ENCODE peak calls at places on chromosomes 7 and 10, in five cellular contexts. E, N, J, Q and T are unnamed samples.

GRCh38 chr10:100654835-100655759 is 90.3 kb upstream of the PAX2 start:
- DNase-seq in J (no peak), N (no peak), E (peak; percentile 77), Q (no peak), T (peak; percentile 74)

GRCh38 chr7:106187613-106188350 is 75.7 kb upstream of the SYPL1 start:
- DNase-seq in J (no peak), Q (no peak), N (peak; percentile 28), E (no peak), T (no peak)

GRCh38 chr7:55019329-55019690 is 493 bp downstream of the EGFR start:
- DNase-seq in Q (no peak), J (no peak), N (no peak), E (no peak), T (no peak)

GRCh38 chr10:130804778-130805634 is 506.5 kb downstream of the TCERG1L start:
- DNase-seq in Q (no peak), E (no peak), N (no peak), J (no peak), T (peak; percentile 7)

GRCh38 chr10:76119515-76119914 is 688.1 kb downstream of the LRMDA start:
- DNase-seq in N (no peak), Q (no peak), J (no peak), E (no peak), T (no peak)

GRCh38 chr10:63005246-63005645 is 127.9 kb upstream of the NRBF2 start:
- DNase-seq in Q (no peak), N (no peak), E (no peak), J (peak; percentile 9), T (no peak)

GRCh38 chr10:122504551-122504950 is 43.2 kb downstream of the HTRA1 start:
- DNase-seq in Q (no peak), J (no peak), N (no peak), E (no peak), T (peak; percentile 84)

GRCh38 chr7:129108583-129108982 is 35.9 kb upstream of the TSPAN33 start:
- DNase-seq in Q (no peak), J (no peak), N (no peak), E (no peak), T (no peak)

GRCh38 chr7:150357277-150357676 is 11.3 kb upstream of the REPIN1 start:
- DNase-seq in J (no peak), Q (no peak), N (no peak), E (no peak), T (no peak)

GRCh38 chr10:103732339-103732738 is 123.0 kb downstream of the SH3PXD2A start:
- DNase-seq in N (no peak), J (no peak), Q (no peak), E (no peak), T (no peak)

GRCh38 chr10:35523670-35524225 is 81.4 kb upstream of the GJD4 start:
- DNase-seq in N (no peak), E (no peak), J (no peak), Q (no peak), T (no peak)

GRCh38 chr10:13462551-13462950 is 66.3 kb downstream of the BEND7 start:
- DNase-seq in E (no peak), Q (no peak), N (no peak), J (no peak), T (no peak)

DNA sequence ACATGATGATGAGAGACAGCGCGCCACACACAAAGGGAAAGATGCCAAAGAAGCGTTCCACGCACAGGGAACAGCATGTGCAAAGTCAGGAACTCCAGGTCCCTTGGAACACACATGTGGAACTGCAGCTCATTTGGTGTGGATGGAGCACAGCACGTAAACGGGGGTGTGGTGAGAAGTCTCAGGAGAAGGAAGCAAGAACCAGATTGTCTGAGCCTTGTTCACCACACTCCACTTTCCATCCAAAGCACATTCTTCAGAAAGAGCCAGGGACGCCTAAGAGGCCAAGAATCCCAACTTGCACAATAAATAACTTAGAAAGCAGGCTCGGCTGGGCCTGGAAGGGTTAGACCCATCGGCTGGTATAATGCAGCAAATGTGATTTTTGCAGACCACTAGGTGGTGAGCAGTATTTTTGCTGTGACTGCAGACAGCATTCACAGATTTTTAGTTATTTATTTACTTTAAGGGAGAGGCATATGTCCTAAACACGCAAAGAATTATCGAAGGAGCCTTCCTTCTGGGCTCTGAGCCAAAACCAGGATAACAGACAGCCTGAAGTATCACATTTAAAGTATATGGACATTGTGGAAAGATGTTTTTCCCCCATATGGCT is 27.9 kb upstream of the ASCC1 start:
- DNase-seq in N (peak; percentile 82), J (no peak), Q (no peak), E (no peak), T (no peak)
- H2AFZ ChIP-seq in N (peak overlapping the region; percentile 44), J (no peak overlapping the region), Q (no peak overlapping the region), E (peak overlapping the region; percentile 38), T (no peak overlapping the region)

GRCh38 chr7:105050493-105050892 is 36.5 kb downstream of the KMT2E start:
- DNase-seq in J (no peak), Q (no peak), N (no peak), E (no peak), T (no peak)

GRCh38 chr7:105044449-105045081 is 30.6 kb downstream of the KMT2E start:
- DNase-seq in E (no peak), Q (no peak), N (peak; percentile 47), J (no peak), T (no peak)

GRCh38 chr7:105047932-105048331 is 33.9 kb downstream of the KMT2E start:
- DNase-seq in N (no peak), J (no peak), E (no peak), Q (no peak), T (no peak)

DNA sequence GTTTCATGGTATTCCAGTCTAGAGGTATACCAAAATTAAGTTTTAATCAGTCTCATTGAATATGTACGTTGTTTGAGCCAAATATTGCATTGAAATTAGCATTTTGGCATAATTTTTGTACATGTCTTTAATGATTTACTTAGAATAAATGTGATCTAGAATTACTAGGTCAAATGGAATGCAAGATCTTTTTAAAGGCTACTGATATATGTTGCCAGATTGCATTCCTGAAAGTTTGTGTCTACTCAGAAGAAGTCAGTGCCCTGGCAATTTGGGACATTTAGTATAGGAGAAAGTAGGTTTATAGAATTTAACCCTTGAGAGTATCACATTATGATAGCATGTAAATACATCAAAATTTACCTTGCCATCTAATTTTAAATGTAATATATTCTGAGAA is 32.4 kb downstream of the KMT2E start:
- DNase-seq in E (no peak), Q (no peak), J (no peak), N (no peak), T (no peak)
- TF ChIP-seq TAF1 in E (no peak), Q (no peak), J (no peak), N (no peak), T (no peak)

DNA sequence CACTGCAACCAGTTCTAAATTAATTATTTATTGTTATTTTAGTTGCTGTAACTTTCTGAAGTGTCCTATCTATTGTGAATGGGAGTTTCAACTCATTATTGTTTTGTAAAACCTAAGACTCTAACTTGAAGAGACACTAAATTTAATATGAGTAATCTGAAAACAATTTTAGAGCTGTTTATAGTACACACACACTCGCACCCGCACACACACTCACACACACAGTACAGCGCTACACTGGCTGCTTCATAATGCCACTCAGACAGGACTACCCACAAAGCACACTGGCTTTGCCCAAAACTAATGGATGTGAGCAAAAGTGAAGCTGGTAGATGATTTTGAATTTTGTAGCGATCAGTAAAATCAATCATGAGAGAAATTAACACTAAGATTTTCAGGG is 238.9 kb upstream of the ETV1 start:
- DNase-seq in N (no peak), J (no peak), E (no peak), Q (no peak), T (no peak)
- H3K4me2 ChIP-seq in N (no peak overlapping the region), J (no peak overlapping the region), E (no peak overlapping the region), Q (no peak overlapping the region), T (no peak overlapping the region)

DNA sequence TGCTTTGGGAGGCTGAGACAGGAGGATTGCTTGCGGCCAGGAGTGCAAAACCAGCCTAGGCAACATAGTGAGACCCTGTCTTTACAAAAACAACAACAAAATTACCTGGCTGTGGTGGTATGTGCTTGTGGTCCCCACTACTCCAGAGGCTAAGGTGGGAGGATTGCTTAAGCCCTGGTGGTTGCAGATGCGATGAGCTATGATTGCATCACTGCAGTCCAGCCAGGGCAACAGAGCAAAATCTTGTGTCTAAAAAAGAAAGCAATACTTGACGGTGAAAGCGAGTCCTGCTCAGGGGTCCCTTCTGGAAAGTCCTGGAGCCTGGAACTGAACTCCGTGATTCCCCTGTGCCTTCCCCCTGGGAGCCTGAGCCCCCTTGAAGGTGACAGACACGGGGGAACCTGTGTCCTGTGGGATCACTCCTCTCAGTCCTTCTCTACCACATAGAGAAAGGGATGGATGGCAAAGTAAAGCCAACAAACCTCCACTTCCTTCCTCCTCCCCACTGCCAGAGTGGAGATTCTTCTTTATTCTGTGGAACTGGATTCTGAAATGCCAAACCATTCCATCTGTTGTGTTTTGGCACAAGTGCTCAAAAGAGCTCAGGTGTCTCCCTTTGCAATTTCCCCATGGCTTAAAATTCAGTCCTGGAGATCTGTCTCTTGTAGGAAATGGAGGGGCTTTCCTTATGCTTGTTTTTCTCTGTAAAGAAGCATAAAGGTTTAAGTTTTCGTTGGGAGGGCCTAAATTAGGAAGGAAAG is 50.6 kb downstream of the KIAA1217 start:
- DNase-seq in N (no peak), J (no peak), Q (no peak), E (no peak), T (no peak)
- H2AFZ ChIP-seq in N (no peak overlapping the region), J (no peak overlapping the region), Q (no peak overlapping the region), E (no peak overlapping the region), T (no peak overlapping the region)

GRCh38 chr7:135879238-135879637 is 97.9 kb downstream of the MTPN start:
- DNase-seq in E (no peak), J (no peak), Q (no peak), N (no peak), T (no peak)

GRCh38 chr7:135878284-135878683 is 98.9 kb downstream of the MTPN start:
- DNase-seq in Q (no peak), E (no peak), J (no peak), N (no peak), T (no peak)

DNA sequence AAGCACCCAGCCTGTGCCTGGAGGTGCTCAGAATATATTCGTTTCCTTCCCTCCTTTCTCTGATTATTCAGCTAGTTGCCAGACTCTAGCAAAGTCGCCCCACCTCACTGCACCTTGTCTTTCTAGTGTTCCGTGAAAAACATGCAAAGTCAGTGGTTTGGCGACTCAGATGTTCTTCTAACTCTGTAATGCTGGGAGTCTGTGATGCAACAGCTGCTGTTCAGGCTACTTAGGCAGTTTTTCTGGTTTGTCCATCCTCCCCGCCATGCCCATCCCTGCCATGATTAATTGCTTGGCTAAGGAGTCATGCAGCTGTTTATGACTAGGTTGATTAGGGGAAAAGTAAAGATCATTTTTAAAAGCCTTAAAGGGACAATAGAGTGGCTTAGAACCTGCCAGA is 99.4 kb downstream of the MTPN start:
- DNase-seq in N (no peak), E (no peak), Q (no peak), J (peak; percentile 19), T (no peak)
- TF ChIP-seq TAF1 in N (no peak), E (no peak), Q (no peak), J (no peak), T (no peak)

DNA sequence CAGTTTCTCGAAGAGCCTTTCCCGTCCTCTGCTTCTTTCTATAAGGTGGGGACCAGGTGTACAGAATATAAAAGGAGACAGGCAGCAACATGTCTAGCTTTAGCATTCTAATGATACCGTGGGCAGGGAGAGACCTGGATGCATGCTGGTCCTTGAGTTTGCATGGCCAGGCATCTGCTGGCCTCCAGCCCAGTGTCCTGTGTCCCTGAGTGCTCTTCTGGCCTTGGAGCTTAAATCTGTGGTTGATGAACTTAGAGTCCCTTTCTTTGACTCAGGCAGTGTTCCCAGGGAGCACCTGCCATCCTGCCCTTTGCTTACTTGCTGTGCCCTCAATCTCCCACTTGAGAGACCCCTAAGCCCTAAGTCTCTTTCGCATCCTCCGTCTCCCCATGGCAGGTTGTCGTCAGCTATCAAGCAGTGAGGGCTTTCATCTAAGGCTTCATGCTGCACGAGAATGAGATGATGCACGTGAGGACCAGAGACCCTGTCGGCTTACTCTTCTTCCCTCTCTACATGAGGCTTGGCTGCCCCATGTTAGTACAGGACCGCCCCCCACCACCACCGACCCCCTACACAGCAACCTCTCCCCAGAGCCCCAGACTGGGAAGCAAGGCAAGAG is 313.4 kb upstream of the C7orf33 start:
- DNase-seq in J (no peak), N (no peak), E (no peak), Q (no peak), T (no peak)
- H3K4me2 ChIP-seq in J (no peak overlapping the region), N (no peak overlapping the region), E (no peak overlapping the region), Q (no peak overlapping the region), T (no peak overlapping the region)